ENCODE peak calls at places on chromosomes 5 and 9, in five cellular contexts. J, V, O, A and H are unnamed samples.

GRCh38 chr5:138610468-138611294 is 35.5 kb upstream of the HSPA9 start:
- DNase-seq in V (peak), J (no peak), O (no peak), A (no peak), H (peak)

GRCh38 chr5:94544031-94544650 is 74.3 kb downstream of the KIAA0825 start:
- DNase-seq in J (peak), A (no peak), V (no peak), O (no peak), H (no peak)

GRCh38 chr9:69981686-69982450 is 61.8 kb upstream of the MAMDC2 start:
- DNase-seq in J (no peak), V (no peak), A (no peak), O (no peak), H (no peak)

GRCh38 chr9:29319727-29320513 is 1746.6 kb upstream of the C9orf72 start:
- DNase-seq in A (no peak), J (no peak), V (no peak), O (no peak), H (no peak)

GRCh38 chr9:125755340-125755739 is 8.2 kb downstream of the PBX3 start:
- DNase-seq in J (no peak), A (no peak), V (no peak), O (no peak), H (no peak)

GRCh38 chr9:100099722-100100042 is 639 bp downstream of the INVS start:
- DNase-seq in J (no peak), O (no peak), A (peak), V (peak), H (no peak)

GRCh38 chr5:143101740-143102386 is 301.6 kb downstream of the NR3C1 start:
- DNase-seq in A (no peak), J (no peak), V (peak), O (no peak), H (no peak)

GRCh38 chr9:112380102-112380581 is at the start of gene HSDL2:
- DNase-seq in A (no peak), O (no peak), J (no peak), V (peak), H (no peak)

GRCh38 chr5:33310471-33310870 is 130.3 kb upstream of the TARS1 start:
- DNase-seq in A (no peak), J (no peak), O (no peak), V (no peak), H (no peak)

GRCh38 chr9:91986248-91986647 is 36.2 kb upstream of the ROR2 start:
- DNase-seq in A (no peak), O (no peak), V (no peak), J (no peak), H (no peak)

GRCh38 chr5:25090818-25091217 is 446.0 kb upstream of the CDH10 start:
- DNase-seq in V (no peak), O (no peak), J (no peak), A (no peak), H (no peak)

GRCh38 chr5:140112685-140113179 is 1.2 kb upstream of the PURA start:
- DNase-seq in J (no peak), O (no peak), A (no peak), V (no peak), H (no peak)

GRCh38 chr5:138064526-138064925 is 19.3 kb upstream of the WNT8A start:
- DNase-seq in O (no peak), A (no peak), V (no peak), J (no peak), H (no peak)

GRCh38 chr9:74277532-74277931 is 219.6 kb upstream of the RORB start:
- DNase-seq in A (no peak), O (no peak), V (no peak), J (peak), H (no peak)

GRCh38 chr5:36521838-36522745 is 84.3 kb upstream of the SLC1A3 start:
- DNase-seq in V (no peak), J (no peak), A (no peak), O (no peak), H (no peak)

GRCh38 chr5:142356318-142356715 is 31.5 kb upstream of the SPRY4 start:
- DNase-seq in A (no peak), V (no peak), O (no peak), J (no peak), H (no peak)

GRCh38 chr5:166758151-166758550 is 1533.3 kb upstream of the WWC1 start:
- DNase-seq in O (no peak), J (no peak), V (no peak), A (no peak), H (no peak)

GRCh38 chr5:151223447-151224264 is at the start of gene CCDC69:
- DNase-seq in J (no peak), A (peak), O (no peak), V (peak), H (peak)

GRCh38 chr9:135152608-135153337 is 65.3 kb downstream of the OLFM1 start:
- DNase-seq in J (no peak), A (peak), V (peak), O (peak), H (peak)

GRCh38 chr5:132830436-132831094 is at the start of gene SHROOM1:
- DNase-seq in A (peak), J (no peak), V (peak), O (no peak), H (peak)

GRCh38 chr5:167723254-167723871 is 568.1 kb upstream of the WWC1 start:
- DNase-seq in A (peak), V (peak), O (peak), J (peak), H (peak)

GRCh38 chr5:169336234-169336633 is 35.3 kb upstream of the SLIT3 start:
- DNase-seq in V (no peak), O (no peak), A (no peak), J (no peak), H (no peak)

GRCh38 chr9:91583996-91584395 is 160.4 kb upstream of the NFIL3 start:
- DNase-seq in V (no peak), A (no peak), J (no peak), O (no peak), H (no peak)

GRCh38 chr5:5716665-5717064 is 294.2 kb downstream of the ICE1 start:
- DNase-seq in J (no peak), V (no peak), O (no peak), A (no peak), H (no peak)

GRCh38 chr5:134138416-134139376 is 24.2 kb downstream of the TCF7 start:
- DNase-seq in O (no peak), A (no peak), V (no peak), J (peak), H (no peak)

GRCh38 chr9:100595391-100596199 is 17.7 kb downstream of the CAVIN4 start:
- DNase-seq in A (peak), V (peak), O (no peak), J (no peak), H (peak)

GRCh38 chr9:133897675-133898074 is 94.4 kb downstream of the VAV2 start:
- DNase-seq in A (no peak), O (no peak), V (no peak), J (no peak), H (no peak)

GRCh38 chr9:105191508-105192118 is 52.8 kb upstream of the SLC44A1 start:
- DNase-seq in J (peak), O (no peak), V (no peak), A (peak), H (peak)

GRCh38 chr9:93591301-93591700 is 14.9 kb downstream of the PHF2 start:
- DNase-seq in A (no peak), J (no peak), O (no peak), V (no peak), H (no peak)

GRCh38 chr5:102450313-102450990 is 48.3 kb downstream of the SLCO6A1 start:
- DNase-seq in O (peak), J (no peak), V (no peak), A (peak), H (no peak)

DNA sequence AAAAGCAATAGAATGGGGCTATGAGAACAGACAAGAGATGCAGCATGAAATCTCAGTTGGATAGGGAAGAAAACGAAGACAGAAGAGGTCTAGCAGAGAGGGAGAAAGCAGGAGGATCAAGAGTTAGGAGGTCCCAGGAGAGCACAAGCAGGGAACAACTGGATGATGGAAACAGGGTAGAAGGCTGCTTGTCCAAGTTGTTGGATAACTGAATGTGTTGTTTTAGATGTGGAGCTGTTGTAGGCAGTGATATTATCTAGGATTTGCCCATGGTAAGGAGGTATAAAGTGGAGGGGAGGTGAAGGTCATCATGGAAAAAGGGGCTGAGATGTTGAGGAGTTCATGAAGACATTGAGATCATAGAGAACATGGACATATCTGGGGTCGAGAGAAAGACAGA is 12.4 kb upstream of the RHOBTB3 start:
- DNase-seq in O (no peak), J (no peak), A (no peak), V (no peak), H (no peak)
- H3K4me2 ChIP-seq in O (no peak), J (peak), A (no peak), V (peak), H (no peak)

GRCh38 chr9:113854310-113854709 is 21.8 kb upstream of the ZNF618 start:
- DNase-seq in O (no peak), J (no peak), A (no peak), V (no peak), H (no peak)
- H3K27ac ChIP-seq in O (no peak), J (no peak), A (no peak), V (no peak), H (no peak)

GRCh38 chr9:83153030-83153429 is 90.1 kb upstream of the RASEF start:
- DNase-seq in A (no peak), V (no peak), J (no peak), O (no peak), H (no peak)

GRCh38 chr9:83154087-83154736 is 91.3 kb upstream of the RASEF start:
- DNase-seq in J (peak), O (no peak), A (no peak), V (no peak), H (no peak)

GRCh38 chr9:83154821-83155220 is 91.9 kb upstream of the RASEF start:
- DNase-seq in J (no peak), V (no peak), O (no peak), A (no peak), H (no peak)

GRCh38 chr9:83151627-83152137 is 88.7 kb upstream of the RASEF start:
- DNase-seq in O (no peak), A (no peak), J (no peak), V (no peak), H (no peak)

GRCh38 chr9:83155733-83156132 is 92.8 kb upstream of the RASEF start:
- DNase-seq in V (no peak), J (no peak), A (no peak), O (no peak), H (no peak)
- TF ChIP-seq KDM1A in V (no peak), J (no peak), A (no peak), O (no peak), H (no peak)

DNA sequence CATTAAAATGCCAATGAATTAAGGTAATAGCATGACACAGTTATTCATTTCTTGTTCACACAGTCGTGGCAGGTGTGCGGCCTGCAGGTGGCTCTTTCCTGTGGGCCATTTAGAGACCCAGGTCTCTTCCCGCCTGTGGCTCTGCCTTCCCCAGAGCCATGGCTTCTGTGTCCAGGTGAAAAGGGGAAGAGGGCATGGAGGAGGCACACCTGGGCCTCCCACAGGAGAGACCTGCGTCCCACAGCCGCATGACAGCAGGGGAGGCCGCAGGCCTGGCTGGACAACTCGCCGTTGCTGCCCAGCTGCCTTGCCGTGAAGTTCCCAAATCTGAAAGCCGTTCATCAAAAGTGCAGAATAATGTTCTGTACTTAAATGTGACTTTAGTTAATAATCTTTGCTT is 14.4 kb upstream of the PLEKHG4B start:
- DNase-seq in J (no peak), A (no peak), O (no peak), V (no peak), H (no peak)
- H3K4me2 ChIP-seq in J (no peak), A (no peak), O (no peak), V (no peak), H (no peak)

GRCh38 chr9:109098960-109099308 is 20.8 kb downstream of the TMEM245 start:
- DNase-seq in V (no peak), O (no peak), A (no peak), J (no peak), H (no peak)
- H3K27ac ChIP-seq in V (peak), O (no peak), A (peak), J (no peak), H (peak)